ENCODE peak calls at places on chromosomes 6 and 20, in four cellular contexts. I is H1, K is A549, Z is SK-N-SH. R is an unnamed sample.

GRCh38 chr6:158654498-158654897 is 4.6 kb downstream of the SYTL3 start:
- DNase-seq in I (no peak), K (no peak), Z (peak), R (peak)

GRCh38 chr6:18088419-18089296 is 33.8 kb downstream of the NHLRC1 start:
- DNase-seq in I (no peak), K (no peak), Z (no peak), R (no peak)

GRCh38 chr6:42742116-42742894 is 3.6 kb downstream of the TBCC start:
- DNase-seq in I (no peak), K (no peak), Z (peak), R (peak)

GRCh38 chr20:36092424-36093024 is 62.0 kb upstream of the EPB41L1 start:
- DNase-seq in I (peak), K (no peak), Z (peak), R (no peak)

GRCh38 chr20:9281770-9282169 is 212.9 kb downstream of the PLCB4 start:
- DNase-seq in I (no peak), K (no peak), Z (no peak), R (no peak)

GRCh38 chr20:10637563-10637962 is 36.2 kb downstream of the JAG1 start:
- DNase-seq in I (peak), K (no peak), Z (no peak), R (no peak)

GRCh38 chr20:61925555-61926252 is 140.0 kb downstream of the TAF4 start:
- DNase-seq in I (no peak), K (no peak), Z (no peak), R (peak)

GRCh38 chr6:53412316-53412715 is 63.6 kb upstream of the ELOVL5 start:
- DNase-seq in I (no peak), K (no peak), Z (no peak), R (no peak)

GRCh38 chr20:41457173-41457857 is 90.7 kb upstream of the EMILIN3 start:
- DNase-seq in I (no peak), K (no peak), Z (no peak), R (no peak)

GRCh38 chr6:99369533-99369932 is 20.1 kb upstream of the FAXC start:
- DNase-seq in I (no peak), K (no peak), Z (no peak), R (no peak)

GRCh38 chr6:13559968-13560650 is 14.3 kb upstream of the SIRT5 start:
- DNase-seq in I (no peak), K (no peak), Z (no peak), R (no peak)

GRCh38 chr20:14383326-14383725 is 45.9 kb upstream of the FLRT3 start:
- DNase-seq in I (no peak), K (no peak), Z (no peak), R (no peak)

GRCh38 chr6:127204278-127204677 is 62.4 kb upstream of the RNF146 start:
- DNase-seq in I (no peak), K (no peak), Z (no peak), R (no peak)

GRCh38 chr20:39190666-39191570 is 228.8 kb downstream of the DHX35 start:
- DNase-seq in I (no peak), K (peak), Z (no peak), R (peak)

GRCh38 chr20:32482251-32483220 is 102.6 kb downstream of the NOL4L start:
- DNase-seq in I (peak), K (no peak), Z (peak), R (no peak)

GRCh38 chr20:6006603-6006949 is 47.3 kb downstream of the LRRN4 start:
- DNase-seq in I (no peak), K (no peak), Z (no peak), R (no peak)

GRCh38 chr6:75116946-75117345 is 88.9 kb downstream of the COL12A1 start:
- DNase-seq in I (no peak), K (no peak), Z (no peak), R (peak)

GRCh38 chr20:32727663-32728062 is 15.6 kb downstream of the COMMD7 start:
- DNase-seq in I (no peak), K (no peak), Z (no peak), R (peak)

GRCh38 chr6:168212322-168212721 is 107.3 kb downstream of the DACT2 start:
- DNase-seq in I (no peak), K (no peak), Z (no peak), R (no peak)

GRCh38 chr20:5024103-5024502 is 22.8 kb upstream of the SLC23A2 start:
- DNase-seq in I (no peak), K (no peak), Z (no peak), R (peak)

GRCh38 chr6:137423444-137424168 is 70.6 kb downstream of the OLIG3 start:
- DNase-seq in I (peak), K (no peak), Z (no peak), R (no peak)

GRCh38 chr20:10490706-10491105 is 55.6 kb downstream of the SLX4IP start:
- DNase-seq in I (no peak), K (no peak), Z (no peak), R (peak)

GRCh38 chr6:169101036-169101805 is 152.4 kb downstream of the THBS2 start:
- DNase-seq in I (no peak), K (no peak), Z (no peak), R (no peak)

GRCh38 chr6:12075067-12075563 is 63.0 kb downstream of the HIVEP1 start:
- DNase-seq in I (no peak), K (no peak), Z (no peak), R (no peak)

GRCh38 chr20:58891686-58892125 is 39.2 kb downstream of the GNAS start:
- DNase-seq in I (no peak), K (peak), Z (peak), R (no peak)

GRCh38 chr20:20780127-20780822 is 67.8 kb upstream of the RALGAPA2 start:
- DNase-seq in I (no peak), K (no peak), Z (no peak), R (no peak)

GRCh38 chr6:2008383-2008976 is 236.9 kb downstream of the GMDS start:
- DNase-seq in I (no peak), K (no peak), Z (no peak), R (peak)

GRCh38 chr6:30097902-30098606 is 14.8 kb downstream of the TRIM31 start:
- DNase-seq in I (no peak), K (no peak), Z (no peak), R (no peak)
- TF ChIP-seq USF2 in I (no peak), K (no peak), Z (no peak), R (no peak)

DNA sequence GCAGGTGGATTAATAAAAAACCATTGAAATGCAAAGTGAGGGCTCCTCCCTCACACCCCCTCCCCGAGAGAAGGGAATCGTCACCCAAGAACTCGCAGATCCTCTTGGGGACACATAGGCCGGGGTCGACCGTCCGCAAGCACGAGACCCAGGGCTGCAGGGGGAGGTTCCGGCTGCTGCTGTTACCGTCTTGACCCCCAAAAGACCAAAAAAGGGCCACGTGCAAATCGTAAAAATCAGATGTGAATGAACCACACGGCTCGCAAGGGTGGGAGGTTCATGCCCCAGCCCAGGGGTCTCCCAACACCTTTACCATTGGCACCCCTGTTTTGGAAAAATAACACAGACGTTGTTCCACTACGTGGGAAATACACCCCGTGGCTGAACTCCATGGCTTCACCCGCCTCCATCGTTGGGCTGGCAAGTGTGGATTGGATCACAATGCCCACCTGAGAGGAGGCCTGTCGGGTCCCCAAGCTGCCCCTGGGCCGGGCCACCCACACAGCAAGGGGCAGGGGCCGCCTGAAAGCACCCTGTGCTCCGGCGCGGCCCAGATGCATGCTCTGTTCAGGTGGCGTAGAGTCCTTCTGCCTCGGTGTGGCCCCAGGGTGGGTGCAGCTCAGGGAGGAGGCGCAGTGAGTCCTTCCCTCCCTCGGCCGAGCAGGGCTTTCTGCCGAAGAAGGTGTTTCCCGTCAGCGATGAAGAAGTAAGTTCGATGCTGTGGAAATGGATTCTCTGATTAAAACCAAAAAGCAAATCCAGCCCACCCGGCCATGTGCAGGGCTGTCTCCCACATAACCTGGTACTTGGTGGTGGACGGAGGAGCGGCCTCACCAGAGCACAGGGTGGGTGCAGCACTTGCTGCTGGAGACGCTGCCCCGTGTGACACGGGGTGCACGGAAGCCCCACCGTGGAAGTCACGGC is 85.0 kb downstream of the YTHDF1 start:
- DNase-seq in I (no peak), K (no peak), Z (no peak), R (no peak)
- TF ChIP-seq USF2 in I (no peak), K (no peak), Z (no peak), R (no peak)

GRCh38 chr6:123622780-123623179 is 14.0 kb downstream of the TRDN start:
- DNase-seq in I (no peak), K (no peak), Z (no peak), R (no peak)

GRCh38 chr6:123616016-123616415 is 20.7 kb downstream of the TRDN start:
- DNase-seq in I (no peak), K (no peak), Z (no peak), R (no peak)

GRCh38 chr6:123619156-123619555 is 17.6 kb downstream of the TRDN start:
- DNase-seq in I (no peak), K (no peak), Z (no peak), R (no peak)

DNA sequence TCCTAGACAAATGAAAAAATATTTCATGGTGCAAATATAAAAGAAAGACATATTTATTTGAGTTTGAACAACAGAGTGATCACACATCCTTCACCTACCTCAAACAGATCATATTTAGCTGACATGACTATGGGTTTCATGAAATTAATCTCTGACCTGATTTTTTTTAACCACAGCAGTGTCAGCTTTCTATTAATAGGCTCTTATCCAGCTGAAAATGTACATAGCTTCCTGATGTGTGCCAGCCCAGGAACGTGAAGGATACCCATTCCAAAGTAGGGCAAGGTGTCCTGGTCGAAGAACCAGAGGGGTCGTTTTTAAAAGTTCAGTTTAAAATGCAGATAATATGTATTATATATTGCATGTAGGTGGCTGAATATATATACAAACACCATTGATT is 19.8 kb downstream of the TRDN start:
- DNase-seq in I (no peak), K (no peak), Z (no peak), R (no peak)
- TF ChIP-seq USF2 in I (no peak), K (no peak), Z (no peak), R (no peak)

GRCh38 chr6:45479834-45480696 is 102.3 kb upstream of the SUPT3H start:
- DNase-seq in I (no peak), K (no peak), Z (no peak), R (peak)

GRCh38 chr6:45476341-45476740 is 98.6 kb upstream of the SUPT3H start:
- DNase-seq in I (no peak), K (no peak), Z (no peak), R (no peak)

GRCh38 chr6:45477785-45478184 is 100.1 kb upstream of the SUPT3H start:
- DNase-seq in I (no peak), K (no peak), Z (no peak), R (no peak)

GRCh38 chr6:45477278-45477677 is 99.5 kb upstream of the SUPT3H start:
- DNase-seq in I (no peak), K (no peak), Z (no peak), R (no peak)

DNA sequence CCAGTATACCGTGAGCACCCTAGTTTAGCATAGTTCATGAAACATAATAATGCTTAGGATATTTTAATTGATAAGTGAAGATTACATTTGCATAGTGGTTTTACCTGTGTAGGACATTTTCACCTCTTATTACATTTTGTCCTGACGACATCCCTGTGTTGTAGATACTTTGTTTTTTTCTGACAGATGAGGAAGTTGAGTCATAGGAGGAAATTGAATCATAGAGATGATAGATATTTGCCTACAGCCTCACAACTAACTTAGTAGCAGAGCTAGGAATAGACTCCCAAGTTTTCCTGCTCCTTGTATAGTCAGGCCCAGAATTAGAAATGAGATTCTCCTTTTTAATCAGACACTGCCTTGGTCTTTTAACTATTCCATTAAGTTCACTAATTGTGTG is 100.5 kb upstream of the SUPT3H start:
- DNase-seq in I (no peak), K (no peak), Z (no peak), R (peak)
- TF ChIP-seq USF2 in I (no peak), K (no peak), Z (no peak), R (no peak)

DNA sequence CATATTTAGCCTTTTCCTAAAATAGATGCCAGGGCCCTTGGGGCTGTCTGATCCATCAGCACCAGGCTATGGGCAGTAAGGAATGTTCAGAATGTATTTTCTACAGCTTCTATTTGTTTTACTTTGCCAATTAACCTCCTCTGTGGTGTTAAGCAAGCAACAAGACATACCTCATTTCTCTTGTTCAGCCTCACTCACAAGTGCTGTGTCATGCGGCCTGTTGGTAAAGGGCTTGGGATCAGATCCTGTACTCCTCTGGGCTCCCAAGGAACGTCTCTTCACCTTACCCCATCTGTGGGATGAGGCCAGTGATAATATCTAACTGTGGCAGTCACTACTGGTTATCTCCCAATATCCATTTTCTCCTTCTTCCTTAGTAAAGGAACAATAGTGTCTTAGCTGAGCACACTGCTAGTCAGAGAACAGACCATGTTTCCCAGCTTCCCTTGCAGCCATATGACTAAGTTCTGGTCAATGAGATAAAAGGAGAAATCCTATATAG is 7.0 kb upstream of the DSTN start:
- DNase-seq in I (peak), K (no peak), Z (no peak), R (peak)
- TF ChIP-seq USF2 in I (no peak), K (no peak), Z (no peak), R (no peak)

GRCh38 chr6:110541701-110542309 is 65.4 kb upstream of the SLC22A16 start:
- DNase-seq in I (no peak), K (no peak), Z (peak), R (no peak)
- TF ChIP-seq USF2 in I (no peak), K (no peak), Z (no peak), R (no peak)

GRCh38 chr6:80197474-80197873 is 91.0 kb downstream of the BCKDHB start:
- DNase-seq in I (no peak), K (no peak), Z (no peak), R (peak)
- TF ChIP-seq USF2 in I (no peak), K (no peak), Z (no peak), R (no peak)

DNA sequence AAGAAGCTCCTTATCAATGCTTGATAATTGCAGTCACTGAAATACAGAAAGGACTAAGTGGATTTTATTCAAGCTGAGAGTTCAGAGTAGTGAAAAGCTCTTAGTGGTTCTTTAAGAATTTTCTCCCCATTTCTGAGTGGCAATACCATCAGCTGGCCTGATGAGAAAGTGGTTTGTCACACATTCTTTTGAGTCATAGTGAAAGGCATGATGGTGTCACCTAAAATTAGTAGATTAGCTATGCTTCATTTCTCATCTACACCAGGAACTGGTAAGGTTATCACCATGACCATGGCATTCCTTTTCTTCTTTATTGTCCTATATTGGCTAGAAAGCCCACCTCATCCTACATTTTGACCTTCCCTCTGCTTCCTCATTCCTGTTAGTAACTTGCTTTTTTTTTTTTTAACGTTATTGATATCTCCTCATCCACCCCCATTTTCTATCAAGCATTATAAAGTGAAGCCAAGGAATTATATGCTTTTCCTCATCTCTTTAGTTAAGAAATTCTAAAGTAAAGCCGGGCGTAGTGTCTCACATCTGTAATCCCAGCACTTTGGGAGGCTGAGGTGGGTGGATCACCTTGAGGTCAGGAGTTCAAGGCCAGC is 67.4 kb upstream of the LOC128125822 start:
- DNase-seq in I (no peak), K (no peak), Z (no peak), R (no peak)
- TF ChIP-seq USF2 in I (no peak), K (no peak), Z (no peak), R (no peak)

GRCh38 chr20:46267108-46267820 is 41.0 kb downstream of the CDH22 start:
- DNase-seq in I (no peak), K (no peak), Z (no peak), R (no peak)

GRCh38 chr20:46268131-46268611 is 40.1 kb downstream of the CDH22 start:
- DNase-seq in I (no peak), K (no peak), Z (peak), R (no peak)

GRCh38 chr20:46261456-46262253 is 46.6 kb downstream of the CDH22 start:
- DNase-seq in I (no peak), K (no peak), Z (no peak), R (no peak)

GRCh38 chr20:46265539-46265938 is 42.8 kb downstream of the CDH22 start:
- DNase-seq in I (no peak), K (no peak), Z (no peak), R (no peak)

GRCh38 chr20:46264391-46265266 is 43.7 kb downstream of the CDH22 start:
- DNase-seq in I (no peak), K (no peak), Z (no peak), R (no peak)
- TF ChIP-seq USF2 in I (no peak), K (no peak), Z (no peak), R (no peak)

GRCh38 chr6:45448417-45449389 is 71.0 kb upstream of the SUPT3H start:
- DNase-seq in I (no peak), K (no peak), Z (no peak), R (peak)

GRCh38 chr6:45447005-45447404 is 69.3 kb upstream of the SUPT3H start:
- DNase-seq in I (no peak), K (no peak), Z (no peak), R (no peak)

GRCh38 chr6:45447721-45448120 is 70.0 kb upstream of the SUPT3H start:
- DNase-seq in I (no peak), K (no peak), Z (no peak), R (peak)

GRCh38 chr6:45445364-45445748 is 67.6 kb upstream of the SUPT3H start:
- DNase-seq in I (no peak), K (no peak), Z (no peak), R (peak)

DNA sequence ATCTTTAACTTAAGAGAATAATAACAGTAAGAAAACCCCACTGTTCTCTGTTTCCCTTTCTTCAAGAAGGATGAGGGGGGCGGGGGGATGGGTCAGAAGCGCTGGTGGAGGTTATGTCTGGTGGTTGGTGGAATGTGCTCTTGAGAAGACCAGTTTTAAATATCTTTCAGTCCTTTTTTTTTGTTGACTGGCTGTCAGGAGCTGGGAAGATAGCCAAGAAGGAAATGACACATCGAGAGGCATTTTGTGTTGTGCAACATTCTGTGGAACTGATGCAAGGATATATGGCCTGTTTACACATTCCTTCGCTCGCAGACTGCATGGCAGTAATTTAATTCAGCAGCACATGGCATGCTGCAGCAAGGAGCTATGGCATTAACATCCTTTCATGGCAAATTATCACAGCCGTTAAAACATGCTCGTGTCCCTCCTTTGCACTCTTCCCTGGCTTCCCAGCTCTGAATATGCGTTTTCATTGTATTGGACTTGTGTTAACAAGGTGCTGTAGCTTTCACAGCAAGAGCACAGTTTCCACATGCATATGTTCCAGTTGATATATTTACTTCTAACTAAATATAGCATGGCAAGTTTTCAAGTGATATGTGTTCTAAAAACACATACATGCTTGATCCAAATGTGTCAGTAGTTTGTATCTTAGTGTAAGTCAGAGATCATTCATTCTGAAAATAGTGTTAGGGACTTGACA is 68.2 kb upstream of the SUPT3H start:
- DNase-seq in I (no peak), K (peak), Z (peak), R (peak)
- TF ChIP-seq USF2 in I (no peak), K (no peak), Z (no peak), R (peak)

R was measured in IMR-90.